ENCODE peak calls at places on chromosomes 4 and X, in five cellular contexts. One of them, this sample, is unnamed.
A peak's percentile ranks its signal among the peaks of the same experiment; 100 is the strongest.

GRCh38 chr4:16627999-16628398 is 270.4 kb downstream of the LDB2 start:
- DNase-seq in RWPE2: no peak
- DNase-seq in activated CD4-positive, alpha-beta T cell treated with anti-CD3 and anti-CD28 coated beads, Interleukin-2, amount 10 ng/mL, durations not matched to agents 24 days and 14 days: no peak
- DNase-seq in ELF-1: no peak
- DNase-seq in M059J: peak; percentile 94
- DNase-seq in this sample: no peak

GRCh38 chr4:138405934-138406567 is 163.9 kb upstream of the SLC7A11 start:
- DNase-seq in activated CD4-positive, alpha-beta T cell treated with anti-CD3 and anti-CD28 coated beads, Interleukin-2, amount 10 ng/mL, durations not matched to agents 24 days and 14 days: no peak
- DNase-seq in M059J: peak; percentile 64
- DNase-seq in RWPE2: no peak
- DNase-seq in ELF-1: no peak
- DNase-seq in this sample: no peak

GRCh38 chr4:182847543-182847942 is 69.6 kb downstream of the DCTD start:
- DNase-seq in RWPE2: no peak
- DNase-seq in M059J: no peak
- DNase-seq in activated CD4-positive, alpha-beta T cell treated with anti-CD3 and anti-CD28 coated beads, Interleukin-2, amount 10 ng/mL, durations not matched to agents 24 days and 14 days: no peak
- DNase-seq in ELF-1: no peak
- DNase-seq in this sample: no peak

GRCh38 chrX:149527705-149528104 is 13.1 kb upstream of the EOLA1 start:
- DNase-seq in ELF-1: peak; percentile 53
- DNase-seq in M059J: peak; percentile 57
- DNase-seq in activated CD4-positive, alpha-beta T cell treated with anti-CD3 and anti-CD28 coated beads, Interleukin-2, amount 10 ng/mL, durations not matched to agents 24 days and 14 days: peak; percentile 80
- DNase-seq in RWPE2: no peak
- DNase-seq in this sample: no peak

GRCh38 chr4:127965803-127966175 is 583 bp downstream of the ABHD18 start:
- DNase-seq in ELF-1: peak; percentile 80
- DNase-seq in M059J: peak; percentile 27
- DNase-seq in activated CD4-positive, alpha-beta T cell treated with anti-CD3 and anti-CD28 coated beads, Interleukin-2, amount 10 ng/mL, durations not matched to agents 24 days and 14 days: peak; percentile 91
- DNase-seq in RWPE2: peak; percentile 63
- DNase-seq in this sample: no peak

GRCh38 chrX:140744085-140744484 is 34.5 kb downstream of the LINC00632 start:
- DNase-seq in RWPE2: no peak
- DNase-seq in M059J: peak; percentile 23
- DNase-seq in activated CD4-positive, alpha-beta T cell treated with anti-CD3 and anti-CD28 coated beads, Interleukin-2, amount 10 ng/mL, durations not matched to agents 24 days and 14 days: peak; percentile 54
- DNase-seq in ELF-1: no peak
- DNase-seq in this sample: no peak

GRCh38 chrX:12770440-12770839 is 20.8 kb upstream of the PRPS2 start:
- DNase-seq in ELF-1: no peak
- DNase-seq in activated CD4-positive, alpha-beta T cell treated with anti-CD3 and anti-CD28 coated beads, Interleukin-2, amount 10 ng/mL, durations not matched to agents 24 days and 14 days: peak; percentile 55
- DNase-seq in RWPE2: no peak
- DNase-seq in M059J: peak; percentile 28
- DNase-seq in this sample: no peak

GRCh38 chr4:106694232-106694631 is 325.7 kb upstream of the GIMD1 start:
- DNase-seq in ELF-1: no peak
- DNase-seq in M059J: no peak
- DNase-seq in RWPE2: no peak
- DNase-seq in activated CD4-positive, alpha-beta T cell treated with anti-CD3 and anti-CD28 coated beads, Interleukin-2, amount 10 ng/mL, durations not matched to agents 24 days and 14 days: no peak
- DNase-seq in this sample: no peak

This sample was measured in Right ventricle myocardium inferior.